ENCODE peak calls at places on chromosomes 4 and X, in six cellular contexts. G is ovary, O is fibroblast of lung, V is choroid plexus epithelial cell, W is fibroblast of the aortic adventitia, E is right atrium auricular region. P is an unnamed sample.

GRCh38 chr4:105644270-105644669 is 64.2 kb downstream of the INTS12 start:
- DNase-seq in G (no peak), O (no peak), V (no peak), W (no peak), E (no peak), P (no peak)

GRCh38 chrX:69556094-69557011 is 52.2 kb downstream of the NALF2 start:
- DNase-seq in G (peak), O (peak), V (peak), W (peak), E (no peak), P (no peak)

GRCh38 chrX:29470029-29470428 is 745.3 kb upstream of the MAGEB2 start:
- DNase-seq in G (no peak), O (peak), V (peak), W (peak), E (no peak), P (peak)

GRCh38 chr4:2793920-2794706 is 1.2 kb downstream of the SH3BP2 start:
- DNase-seq in G (peak), O (peak), V (peak), W (peak), E (no peak), P (peak)

GRCh38 chr4:102525556-102525955 is 24.4 kb downstream of the NFKB1 start:
- DNase-seq in G (no peak), O (no peak), V (no peak), W (no peak), E (no peak), P (no peak)

GRCh38 chr4:94131212-94131611 is 76.5 kb upstream of the SMARCAD1 start:
- DNase-seq in G (no peak), O (no peak), V (peak), W (no peak), E (no peak), P (no peak)

GRCh38 chr4:150717952-150718351 is 136.0 kb downstream of the MAB21L2 start:
- DNase-seq in G (no peak), O (no peak), V (no peak), W (no peak), E (no peak), P (no peak)

GRCh38 chr4:149347139-149347538 is 468.5 kb downstream of the IQCM start:
- DNase-seq in G (no peak), O (peak), V (peak), W (peak), E (no peak), P (peak)

GRCh38 chr4:72602396-72602795 is 33.4 kb upstream of the ADAMTS3 start:
- DNase-seq in G (no peak), O (no peak), V (no peak), W (no peak), E (no peak), P (no peak)

GRCh38 chr4:7276538-7276937 is 84.2 kb downstream of the SORCS2 start:
- DNase-seq in G (no peak), O (no peak), V (no peak), W (peak), E (no peak), P (peak)

GRCh38 chrX:130086414-130087207 is 23.7 kb downstream of the ELF4 start:
- DNase-seq in G (no peak), O (no peak), V (no peak), W (no peak), E (no peak), P (no peak)

GRCh38 chr4:20203508-20203907 is 48.2 kb upstream of the SLIT2 start:
- DNase-seq in G (no peak), O (peak), V (peak), W (peak), E (no peak), P (peak)

GRCh38 chr4:785332-786073 is 40.4 kb downstream of the CPLX1 start:
- DNase-seq in G (no peak), O (no peak), V (no peak), W (no peak), E (no peak), P (no peak)
- H3K4me3 ChIP-seq in G (peak), O (no peak), V (no peak), W (no peak), E (peak), P (no peak)

GRCh38 chr4:115159141-115159540 is 45.7 kb upstream of the NDST4 start:
- DNase-seq in G (no peak), O (peak), V (no peak), W (peak), E (no peak), P (peak)

GRCh38 chr4:115152081-115152480 is 38.7 kb upstream of the NDST4 start:
- DNase-seq in G (no peak), O (no peak), V (no peak), W (no peak), E (no peak), P (no peak)

GRCh38 chr4:115154826-115155225 is 41.4 kb upstream of the NDST4 start:
- DNase-seq in G (no peak), O (peak), V (peak), W (no peak), E (no peak), P (peak)
- TF ChIP-seq CTCF in G (no peak), O (no peak), V (no peak), W (no peak), E (no peak), P (peak)

DNA sequence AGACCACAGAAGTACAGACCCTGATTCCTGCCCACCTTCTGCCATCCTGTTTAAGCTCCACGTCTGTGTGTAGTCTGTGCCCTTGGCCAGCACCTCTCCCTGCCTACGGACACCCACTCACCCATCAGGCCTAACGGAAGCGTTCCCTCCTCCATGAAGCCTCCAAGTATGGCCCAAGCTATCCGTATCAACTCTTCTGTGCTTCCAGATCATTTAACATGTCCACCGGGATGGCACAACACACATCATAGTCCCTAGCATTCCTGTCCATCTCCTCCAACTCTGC is 11.7 kb downstream of the WDR1 start:
- DNase-seq in G (no peak), O (no peak), V (no peak), W (no peak), E (no peak), P (no peak)
- H3K4me3 ChIP-seq in G (peak), O (no peak), V (no peak), W (no peak), E (no peak), P (peak)

DNA sequence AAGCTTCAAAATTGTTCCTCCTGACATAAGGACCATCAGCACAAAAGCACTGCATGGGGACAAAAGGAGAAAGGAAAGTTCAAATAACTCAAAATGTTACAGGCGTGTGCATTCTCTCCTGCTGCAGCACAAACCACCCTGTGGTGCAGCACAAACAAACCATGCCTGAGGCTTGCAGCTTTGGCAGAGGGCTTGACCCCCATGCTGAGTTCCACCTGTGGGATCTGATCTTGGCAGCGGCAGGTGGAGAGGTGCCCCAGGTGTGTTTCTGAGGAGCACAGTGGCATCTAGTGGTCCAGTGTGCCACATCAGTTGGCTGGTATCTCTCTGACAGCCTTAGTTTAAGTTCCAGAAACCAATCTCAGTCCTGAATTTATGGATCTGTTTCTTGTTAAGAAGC is 164.6 kb downstream of the SOWAHB start:
- DNase-seq in G (no peak), O (no peak), V (no peak), W (no peak), E (no peak), P (no peak)
- TF ChIP-seq CTCF in G (no peak), O (no peak), V (peak), W (no peak), E (no peak), P (no peak)

GRCh38 chr4:153513596-153513995 is 47.4 kb downstream of the TMEM131L start:
- DNase-seq in G (no peak), O (peak), V (peak), W (peak), E (no peak), P (no peak)
- H3K4me3 ChIP-seq in G (no peak), O (no peak), V (no peak), W (no peak), E (no peak), P (no peak)